ENCODE peak calls at places on chromosomes 3 and 15, in ten cellular contexts. Z is NCI-H1092 treated with DMSO at 0.1 percent for 48 hours; L is ELF-1; O is activated naive CD4-positive, alpha-beta T cell treated with Interleukin-2 at 50 U/mL for 16 hours; F is skeletal muscle cell; T is adipocyte; X is activated T-helper 9 cell treated with anti-CD3 and anti-CD28 coated beads, Interleukin-2, amount 50 U/mL, for 16 hours; Q is mucosa of gallbladder; E is psoas muscle; G is aorta. N is an unnamed sample.

GRCh38 chr3:45199837-45200648 is 26.0 kb downstream of the TMEM158 start:
- DNase-seq in X (no peak), O (no peak), G (no peak), T (peak; percentile 74), F (peak; percentile 53), Q (peak; percentile 58), L (peak; percentile 83), Z (no peak), E (no peak), N (no peak)

GRCh38 chr3:12633108-12633507 is 30.8 kb downstream of the RAF1 start:
- DNase-seq in X (no peak), E (no peak), L (no peak), T (no peak), F (no peak), O (no peak), Q (no peak), Z (no peak), G (no peak), N (no peak)

GRCh38 chr3:121737644-121738043 is 11.9 kb downstream of the GOLGB1 start:
- DNase-seq in Z (no peak), Q (no peak), E (no peak), O (no peak), T (no peak), X (no peak), L (no peak), G (no peak), F (no peak), N (no peak)

GRCh38 chr3:160473978-160474377 is 24.4 kb upstream of the TRIM59 start:
- DNase-seq in L (no peak), Q (no peak), T (peak; percentile 92), O (no peak), E (no peak), G (no peak), X (no peak), F (peak; percentile 96), Z (no peak), N (no peak)

GRCh38 chr3:151684104-151684503 is 49.6 kb upstream of the AADACL2 start:
- DNase-seq in Q (no peak), E (no peak), T (no peak), O (no peak), X (no peak), G (no peak), F (no peak), L (no peak), Z (no peak), N (no peak)

GRCh38 chr3:28564211-28564610 is 215.6 kb upstream of the AZI2 start:
- DNase-seq in L (no peak), T (no peak), Q (peak; percentile 17), E (no peak), F (no peak), Z (no peak), X (no peak), G (no peak), O (no peak), N (no peak)

GRCh38 chr15:22973286-22973685 is 6.9 kb downstream of the CYFIP1 start:
- DNase-seq in E (no peak), X (no peak), F (no peak), G (no peak), Z (no peak), L (no peak), T (no peak), O (no peak), Q (no peak), N (no peak)

GRCh38 chr3:179037361-179037760 is 34.2 kb downstream of the ZMAT3 start:
- DNase-seq in Q (peak; percentile 58), X (peak; percentile 26), L (peak; percentile 24), E (peak; percentile 60), O (peak; percentile 57), F (peak; percentile 48), T (peak; percentile 96), Z (no peak), G (peak; percentile 84), N (no peak)

GRCh38 chr15:62639906-62640605 is 402.5 kb upstream of the TPM1 start:
- DNase-seq in F (no peak), G (no peak), Q (no peak), E (no peak), T (no peak), X (no peak), L (no peak), O (no peak), Z (no peak), N (no peak)

GRCh38 chr3:113287111-113287817 is 75.9 kb downstream of the BOC start:
- DNase-seq in Q (no peak), E (no peak), X (no peak), Z (no peak), O (no peak), T (peak; percentile 82), F (peak; percentile 43), L (no peak), G (no peak), N (no peak)

GRCh38 chr3:150407051-150407817 is 864 bp upstream of the TSC22D2 start:
- DNase-seq in E (no peak), F (no peak), X (no peak), G (no peak), O (no peak), T (peak; percentile 38), Z (peak; percentile 41), Q (no peak), L (peak; percentile 34), N (no peak)

GRCh38 chr3:27713066-27713400 is 9.1 kb downstream of the EOMES start:
- DNase-seq in E (no peak), X (no peak), T (peak; percentile 53), F (no peak), Q (no peak), G (no peak), L (no peak), O (no peak), Z (no peak), N (no peak)

GRCh38 chr15:49236869-49237268 is 66.8 kb downstream of the GALK2 start:
- DNase-seq in O (no peak), E (no peak), F (no peak), T (no peak), G (no peak), Z (no peak), X (no peak), Q (no peak), L (no peak), N (no peak)

GRCh38 chr15:100109486-100110035 is 232.2 kb downstream of the ADAMTS17 start:
- DNase-seq in Z (no peak), G (no peak), F (no peak), O (no peak), Q (no peak), T (no peak), E (no peak), L (no peak), X (no peak), N (no peak)

GRCh38 chr15:99749386-99749785 is 16.1 kb upstream of the LYSMD4 start:
- DNase-seq in L (no peak), T (no peak), E (no peak), Z (no peak), O (no peak), X (no peak), Q (peak; percentile 18), F (no peak), G (no peak), N (no peak)

GRCh38 chr3:46228259-46229222 is 13.7 kb upstream of the CCR3 start:
- DNase-seq in O (no peak), G (no peak), Q (no peak), Z (no peak), L (no peak), E (no peak), X (no peak), F (peak; percentile 11), T (peak; percentile 20), N (no peak)

N was measured in NCI-H510A.